ENCODE peak calls at places on chromosomes 2 and 18, in nine cellular contexts. One of them, this sample, is unnamed. For H3K4me1, the result is how much of the 10 kb centered on the place peaks cover.

GRCh38 chr2:226644342-226644957 is 155.2 kb downstream of the IRS1 start:
- DNase-seq in GM23248: peak
- DNase-seq in suprapubic skin: no peak
- DNase-seq in naive thymus-derived CD4-positive, alpha-beta T cell: no peak
- DNase-seq in lower lobe of right lung: no peak
- DNase-seq in Peyer's patch: no peak
- DNase-seq in HCT116: no peak
- DNase-seq in fibroblast of lung: peak
- DNase-seq in breast epithelium: no peak
- DNase-seq in this sample: no peak

GRCh38 chr2:10404324-10405143 is 43.6 kb downstream of the ODC1 start:
- DNase-seq in Peyer's patch: no peak
- DNase-seq in HCT116: no peak
- DNase-seq in suprapubic skin: no peak
- DNase-seq in lower lobe of right lung: no peak
- DNase-seq in fibroblast of lung: no peak
- DNase-seq in breast epithelium: peak
- DNase-seq in GM23248: peak
- DNase-seq in naive thymus-derived CD4-positive, alpha-beta T cell: no peak
- DNase-seq in this sample: no peak

GRCh38 chr2:166932032-166932431 is 43.8 kb downstream of the XIRP2 start:
- DNase-seq in Peyer's patch: no peak
- DNase-seq in HCT116: no peak
- DNase-seq in lower lobe of right lung: no peak
- DNase-seq in naive thymus-derived CD4-positive, alpha-beta T cell: no peak
- DNase-seq in suprapubic skin: no peak
- DNase-seq in GM23248: no peak
- DNase-seq in fibroblast of lung: no peak
- DNase-seq in breast epithelium: no peak
- DNase-seq in this sample: no peak

GRCh38 chr2:109129921-109130725 is 1.1 kb downstream of the SH3RF3 start:
- DNase-seq in GM23248: peak
- DNase-seq in naive thymus-derived CD4-positive, alpha-beta T cell: no peak
- DNase-seq in suprapubic skin: peak
- DNase-seq in lower lobe of right lung: peak
- DNase-seq in fibroblast of lung: peak
- DNase-seq in HCT116: no peak
- DNase-seq in breast epithelium: no peak
- DNase-seq in Peyer's patch: no peak
- DNase-seq in this sample: no peak

GRCh38 chr2:191942114-191943103 is 95.5 kb upstream of the CAVIN2 start:
- DNase-seq in fibroblast of lung: peak
- DNase-seq in HCT116: no peak
- DNase-seq in naive thymus-derived CD4-positive, alpha-beta T cell: no peak
- DNase-seq in suprapubic skin: no peak
- DNase-seq in Peyer's patch: no peak
- DNase-seq in lower lobe of right lung: no peak
- DNase-seq in GM23248: peak
- DNase-seq in breast epithelium: peak
- DNase-seq in this sample: no peak

GRCh38 chr18:75538727-75539126 is 111.2 kb upstream of the SMIM21 start:
- DNase-seq in naive thymus-derived CD4-positive, alpha-beta T cell: no peak
- DNase-seq in HCT116: no peak
- DNase-seq in GM23248: peak
- DNase-seq in lower lobe of right lung: no peak
- DNase-seq in breast epithelium: no peak
- DNase-seq in suprapubic skin: no peak
- DNase-seq in fibroblast of lung: peak
- DNase-seq in Peyer's patch: no peak
- DNase-seq in this sample: no peak

GRCh38 chr2:173191601-173192000 is 116.0 kb downstream of the MAP3K20 start:
- DNase-seq in lower lobe of right lung: no peak
- DNase-seq in breast epithelium: no peak
- DNase-seq in suprapubic skin: no peak
- DNase-seq in HCT116: no peak
- DNase-seq in fibroblast of lung: peak
- DNase-seq in naive thymus-derived CD4-positive, alpha-beta T cell: no peak
- DNase-seq in GM23248: peak
- DNase-seq in Peyer's patch: no peak
- DNase-seq in this sample: no peak

GRCh38 chr2:8573234-8573941 is 108.5 kb upstream of the ID2 start:
- DNase-seq in suprapubic skin: peak
- DNase-seq in HCT116: no peak
- DNase-seq in Peyer's patch: no peak
- DNase-seq in fibroblast of lung: no peak
- DNase-seq in GM23248: no peak
- DNase-seq in breast epithelium: peak
- DNase-seq in lower lobe of right lung: no peak
- DNase-seq in naive thymus-derived CD4-positive, alpha-beta T cell: peak
- DNase-seq in this sample: no peak

GRCh38 chr2:107932986-107933385 is 53.3 kb upstream of the SLC5A7 start:
- DNase-seq in breast epithelium: no peak
- DNase-seq in HCT116: no peak
- DNase-seq in lower lobe of right lung: no peak
- DNase-seq in GM23248: peak
- DNase-seq in suprapubic skin: no peak
- DNase-seq in naive thymus-derived CD4-positive, alpha-beta T cell: no peak
- DNase-seq in fibroblast of lung: no peak
- DNase-seq in Peyer's patch: no peak
- DNase-seq in this sample: no peak

GRCh38 chr18:39870586-39870985 is 2084.4 kb upstream of the PIK3C3 start:
- DNase-seq in HCT116: no peak
- DNase-seq in Peyer's patch: no peak
- DNase-seq in GM23248: no peak
- DNase-seq in fibroblast of lung: peak
- DNase-seq in suprapubic skin: no peak
- DNase-seq in naive thymus-derived CD4-positive, alpha-beta T cell: no peak
- DNase-seq in breast epithelium: no peak
- DNase-seq in lower lobe of right lung: no peak
- DNase-seq in this sample: no peak

GRCh38 chr2:120932881-120933280 is 197.2 kb downstream of the GLI2 start:
- DNase-seq in lower lobe of right lung: no peak
- DNase-seq in breast epithelium: no peak
- DNase-seq in GM23248: no peak
- DNase-seq in fibroblast of lung: no peak
- DNase-seq in HCT116: no peak
- DNase-seq in suprapubic skin: no peak
- DNase-seq in naive thymus-derived CD4-positive, alpha-beta T cell: no peak
- DNase-seq in Peyer's patch: no peak
- DNase-seq in this sample: no peak

GRCh38 chr2:120934891-120935338 is 199.2 kb downstream of the GLI2 start:
- DNase-seq in HCT116: peak
- DNase-seq in lower lobe of right lung: no peak
- DNase-seq in naive thymus-derived CD4-positive, alpha-beta T cell: no peak
- DNase-seq in breast epithelium: no peak
- DNase-seq in fibroblast of lung: peak
- DNase-seq in Peyer's patch: no peak
- DNase-seq in suprapubic skin: no peak
- DNase-seq in GM23248: peak
- DNase-seq in this sample: peak

GRCh38 chr2:120935339-120936313 is 200.0 kb downstream of the GLI2 start:
- DNase-seq in Peyer's patch: no peak
- DNase-seq in GM23248: peak
- DNase-seq in lower lobe of right lung: no peak
- DNase-seq in suprapubic skin: no peak
- DNase-seq in fibroblast of lung: peak
- DNase-seq in naive thymus-derived CD4-positive, alpha-beta T cell: no peak
- DNase-seq in breast epithelium: no peak
- DNase-seq in HCT116: no peak
- DNase-seq in this sample: no peak

GRCh38 chr2:120933693-120934092 is 198.0 kb downstream of the GLI2 start:
- DNase-seq in Peyer's patch: no peak
- DNase-seq in HCT116: no peak
- DNase-seq in suprapubic skin: no peak
- DNase-seq in naive thymus-derived CD4-positive, alpha-beta T cell: no peak
- DNase-seq in GM23248: no peak
- DNase-seq in fibroblast of lung: no peak
- DNase-seq in breast epithelium: no peak
- DNase-seq in lower lobe of right lung: no peak
- DNase-seq in this sample: no peak

DNA sequence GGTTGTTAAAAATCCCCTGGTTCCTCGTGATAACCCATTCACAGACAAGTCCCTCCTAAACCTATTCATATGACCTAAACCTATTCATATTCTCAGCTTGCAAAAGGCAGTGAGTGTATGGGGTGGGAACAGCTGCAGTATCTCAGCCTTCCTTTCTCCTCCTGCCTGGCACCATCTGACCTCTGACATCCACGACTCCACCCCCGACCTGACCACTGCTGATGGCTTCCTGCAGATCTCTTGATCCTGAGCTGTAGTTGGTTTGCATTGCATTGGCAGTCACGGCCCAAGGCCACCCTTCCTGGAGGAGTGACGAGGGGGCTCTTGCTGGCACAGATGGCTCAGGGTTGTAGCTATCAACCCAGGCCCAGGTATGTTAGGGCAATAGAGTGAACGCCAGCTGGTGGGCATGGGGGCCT is 198.6 kb downstream of the GLI2 start:
- DNase-seq in HCT116: no peak
- DNase-seq in fibroblast of lung: no peak
- DNase-seq in naive thymus-derived CD4-positive, alpha-beta T cell: no peak
- DNase-seq in GM23248: peak
- DNase-seq in suprapubic skin: no peak
- DNase-seq in lower lobe of right lung: no peak
- DNase-seq in Peyer's patch: no peak
- DNase-seq in breast epithelium: no peak
- DNase-seq in this sample: no peak
- H3K4me1 ChIP-seq in HCT116: half or more
- H3K4me1 ChIP-seq in fibroblast of lung: under half
- H3K4me1 ChIP-seq in naive thymus-derived CD4-positive, alpha-beta T cell: under half
- H3K4me1 ChIP-seq in GM23248: half or more
- H3K4me1 ChIP-seq in suprapubic skin: under half
- H3K4me1 ChIP-seq in lower lobe of right lung: under half
- H3K4me1 ChIP-seq in Peyer's patch: under half
- H3K4me1 ChIP-seq in breast epithelium: under half
- H3K4me1 ChIP-seq in this sample: under half

GRCh38 chr2:48318118-48318517 is 211.8 kb upstream of the STON1 start:
- DNase-seq in naive thymus-derived CD4-positive, alpha-beta T cell: no peak
- DNase-seq in HCT116: no peak
- DNase-seq in Peyer's patch: no peak
- DNase-seq in fibroblast of lung: no peak
- DNase-seq in lower lobe of right lung: no peak
- DNase-seq in breast epithelium: no peak
- DNase-seq in suprapubic skin: no peak
- DNase-seq in GM23248: no peak
- DNase-seq in this sample: no peak

GRCh38 chr2:48323146-48323545 is 206.8 kb upstream of the STON1 start:
- DNase-seq in HCT116: no peak
- DNase-seq in lower lobe of right lung: no peak
- DNase-seq in naive thymus-derived CD4-positive, alpha-beta T cell: no peak
- DNase-seq in GM23248: no peak
- DNase-seq in suprapubic skin: no peak
- DNase-seq in fibroblast of lung: no peak
- DNase-seq in breast epithelium: no peak
- DNase-seq in Peyer's patch: no peak
- DNase-seq in this sample: no peak

GRCh38 chr2:48319863-48320262 is 210.1 kb upstream of the STON1 start:
- DNase-seq in breast epithelium: no peak
- DNase-seq in lower lobe of right lung: no peak
- DNase-seq in suprapubic skin: no peak
- DNase-seq in fibroblast of lung: no peak
- DNase-seq in Peyer's patch: no peak
- DNase-seq in GM23248: no peak
- DNase-seq in HCT116: no peak
- DNase-seq in naive thymus-derived CD4-positive, alpha-beta T cell: no peak
- DNase-seq in this sample: no peak

GRCh38 chr2:48322251-48322650 is 207.7 kb upstream of the STON1 start:
- DNase-seq in breast epithelium: no peak
- DNase-seq in fibroblast of lung: no peak
- DNase-seq in GM23248: no peak
- DNase-seq in Peyer's patch: no peak
- DNase-seq in naive thymus-derived CD4-positive, alpha-beta T cell: no peak
- DNase-seq in suprapubic skin: no peak
- DNase-seq in lower lobe of right lung: no peak
- DNase-seq in HCT116: no peak
- DNase-seq in this sample: no peak

DNA sequence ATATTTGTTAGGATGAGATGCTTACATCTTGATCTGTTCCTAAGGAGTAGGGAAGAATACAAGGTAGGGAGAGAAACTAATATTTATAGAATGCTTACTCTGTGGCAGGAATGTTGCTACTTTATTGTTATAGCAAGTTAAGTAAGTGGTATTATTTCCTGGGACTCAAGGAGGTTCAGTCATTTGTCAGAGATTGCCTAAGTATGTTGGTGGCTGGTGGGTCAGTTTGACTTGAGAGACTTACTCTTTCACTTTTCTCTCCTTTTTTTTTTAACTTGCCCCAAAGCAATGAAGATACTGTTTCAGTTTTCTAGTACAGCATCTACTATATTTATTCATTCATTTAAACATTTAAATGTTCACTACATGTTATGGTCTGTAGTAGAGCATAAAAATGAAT is 209.2 kb upstream of the STON1 start:
- DNase-seq in fibroblast of lung: no peak
- DNase-seq in GM23248: no peak
- DNase-seq in Peyer's patch: no peak
- DNase-seq in naive thymus-derived CD4-positive, alpha-beta T cell: no peak
- DNase-seq in lower lobe of right lung: no peak
- DNase-seq in suprapubic skin: no peak
- DNase-seq in breast epithelium: no peak
- DNase-seq in HCT116: no peak
- DNase-seq in this sample: no peak
- H3K4me1 ChIP-seq in fibroblast of lung: under half
- H3K4me1 ChIP-seq in GM23248: under half
- H3K4me1 ChIP-seq in Peyer's patch: under half
- H3K4me1 ChIP-seq in naive thymus-derived CD4-positive, alpha-beta T cell: under half
- H3K4me1 ChIP-seq in lower lobe of right lung: under half
- H3K4me1 ChIP-seq in suprapubic skin: under half
- H3K4me1 ChIP-seq in breast epithelium: under half
- H3K4me1 ChIP-seq in HCT116: under half
- H3K4me1 ChIP-seq in this sample: under half

GRCh38 chr2:85765081-85765731 is 11.4 kb downstream of the ATOH8 start:
- DNase-seq in GM23248: peak
- DNase-seq in breast epithelium: no peak
- DNase-seq in lower lobe of right lung: no peak
- DNase-seq in naive thymus-derived CD4-positive, alpha-beta T cell: no peak
- DNase-seq in fibroblast of lung: no peak
- DNase-seq in HCT116: no peak
- DNase-seq in suprapubic skin: no peak
- DNase-seq in Peyer's patch: no peak
- DNase-seq in this sample: no peak
- H3K4me1 ChIP-seq in GM23248: under half
- H3K4me1 ChIP-seq in breast epithelium: under half
- H3K4me1 ChIP-seq in lower lobe of right lung: half or more
- H3K4me1 ChIP-seq in naive thymus-derived CD4-positive, alpha-beta T cell: under half
- H3K4me1 ChIP-seq in fibroblast of lung: under half
- H3K4me1 ChIP-seq in HCT116: under half
- H3K4me1 ChIP-seq in suprapubic skin: under half
- H3K4me1 ChIP-seq in Peyer's patch: under half
- H3K4me1 ChIP-seq in this sample: under half

DNA sequence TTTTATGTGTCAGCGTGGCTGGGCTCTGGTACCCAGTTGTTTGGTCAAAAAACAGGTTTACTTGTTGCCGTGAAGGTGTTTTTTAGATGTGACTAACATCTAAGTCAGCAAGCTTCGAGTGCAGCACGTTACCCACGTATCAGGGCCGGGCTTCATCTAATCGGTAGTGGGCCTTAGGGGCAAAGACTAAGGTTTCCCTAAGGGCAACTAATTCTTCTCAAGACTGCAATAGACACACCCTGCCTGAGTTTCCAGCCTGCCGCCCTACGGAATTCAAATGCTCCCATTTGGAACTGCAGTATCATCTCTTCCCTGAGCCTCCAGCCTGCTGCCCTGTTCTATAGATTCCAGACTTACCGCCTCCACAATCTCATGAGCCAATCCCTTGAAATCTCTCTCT is 27.7 kb downstream of the FHL2 start:
- DNase-seq in suprapubic skin: no peak
- DNase-seq in lower lobe of right lung: no peak
- DNase-seq in Peyer's patch: no peak
- DNase-seq in HCT116: no peak
- DNase-seq in fibroblast of lung: no peak
- DNase-seq in GM23248: no peak
- DNase-seq in breast epithelium: no peak
- DNase-seq in naive thymus-derived CD4-positive, alpha-beta T cell: no peak
- DNase-seq in this sample: no peak
- H3K4me1 ChIP-seq in suprapubic skin: half or more
- H3K4me1 ChIP-seq in lower lobe of right lung: under half
- H3K4me1 ChIP-seq in Peyer's patch: under half
- H3K4me1 ChIP-seq in HCT116: under half
- H3K4me1 ChIP-seq in fibroblast of lung: under half
- H3K4me1 ChIP-seq in GM23248: under half
- H3K4me1 ChIP-seq in breast epithelium: under half
- H3K4me1 ChIP-seq in naive thymus-derived CD4-positive, alpha-beta T cell: under half
- H3K4me1 ChIP-seq in this sample: under half

This sample was measured in RWPE2.